ENCODE peak calls at places on chromosome 21, in ten cellular contexts. X is cardiac fibroblast, I is fibroblast of the aortic adventitia, Z is psoas muscle, T is neural progenitor cell, V is fibroblast of mammary gland, P is AG04450, C is brain microvascular endothelial cell, F is HFF-Myc, Y is AG10803. H is an unnamed sample.

GRCh38 chr21:37348664-37349063 is 17.9 kb upstream of the DYRK1A start:
- DNase-seq in X (no peak), I (peak; percentile 7), Z (no peak), T (peak; percentile 35), V (no peak), P (no peak), C (no peak), F (no peak), Y (no peak), H (no peak)

GRCh38 chr21:25331286-25331685 is 276.0 kb downstream of the MRPL39 start:
- DNase-seq in X (peak; percentile 17), I (peak; percentile 62), Z (no peak), T (no peak), V (peak; percentile 39), P (no peak), C (no peak), F (no peak), Y (peak; percentile 58), H (no peak)

GRCh38 chr21:20877976-20878375 is 120.2 kb upstream of the NCAM2 start:
- DNase-seq in X (no peak), I (no peak), Z (no peak), T (no peak), V (no peak), P (no peak), C (no peak), F (no peak), Y (no peak), H (no peak)

GRCh38 chr21:25456672-25457071 is 150.6 kb downstream of the MRPL39 start:
- DNase-seq in X (peak; percentile 2), I (no peak), Z (no peak), T (no peak), V (no peak), P (no peak), C (peak; percentile 67), F (no peak), Y (no peak), H (no peak)

GRCh38 chr21:28943631-28944030 is 49.0 kb downstream of the LTN1 start:
- DNase-seq in X (peak; percentile 79), I (peak; percentile 64), Z (no peak), T (no peak), V (peak; percentile 73), P (no peak), C (peak; percentile 2), F (no peak), Y (peak; percentile 20), H (no peak)

GRCh38 chr21:36188081-36188681 is 31.6 kb downstream of the DOP1B start:
- DNase-seq in X (no peak), I (no peak), Z (no peak), T (no peak), V (no peak), P (no peak), C (no peak), F (no peak), Y (no peak), H (no peak)

GRCh38 chr21:30962013-30962412 is 76.3 kb downstream of the KRTAP19-8 start:
- DNase-seq in X (no peak), I (no peak), Z (no peak), T (peak; percentile 15), V (no peak), P (no peak), C (no peak), F (no peak), Y (no peak), H (no peak)

GRCh38 chr21:26781331-26781730 is 63.9 kb downstream of the ADAMTS1 start:
- DNase-seq in X (no peak), I (no peak), Z (no peak), T (no peak), V (peak; percentile 61), P (no peak), C (no peak), F (no peak), Y (no peak), H (no peak)

GRCh38 chr21:25956993-25957714 is 213.4 kb downstream of the APP start:
- DNase-seq in X (peak; percentile 78), I (peak; percentile 85), Z (no peak), T (no peak), V (peak; percentile 90), P (peak; percentile 30), C (peak; percentile 71), F (no peak), Y (peak; percentile 65), H (peak; percentile 41)

GRCh38 chr21:22791376-22791775 is 1793.2 kb downstream of the NCAM2 start:
- DNase-seq in X (no peak), I (no peak), Z (no peak), T (no peak), V (no peak), P (no peak), C (no peak), F (no peak), Y (no peak), H (no peak)

GRCh38 chr21:21122680-21123079 is 124.5 kb downstream of the NCAM2 start:
- DNase-seq in X (no peak), I (no peak), Z (no peak), T (no peak), V (no peak), P (no peak), C (no peak), F (no peak), Y (no peak), H (no peak)

GRCh38 chr21:36282568-36283230 is 37.3 kb upstream of the MORC3 start:
- DNase-seq in X (no peak), I (no peak), Z (no peak), T (no peak), V (peak; percentile 28), P (no peak), C (peak; percentile 41), F (no peak), Y (peak; percentile 13), H (no peak)

GRCh38 chr21:14737922-14738321 is 191.8 kb upstream of the SAMSN1 start:
- DNase-seq in X (peak; percentile 71), I (peak; percentile 78), Z (no peak), T (peak; percentile 44), V (peak; percentile 71), P (no peak), C (peak; percentile 52), F (peak; percentile 16), Y (peak; percentile 25), H (no peak)

GRCh38 chr21:43349644-43350043 is 77.3 kb downstream of the SIK1 start:
- DNase-seq in X (no peak), I (no peak), Z (no peak), T (no peak), V (no peak), P (no peak), C (no peak), F (no peak), Y (no peak), H (no peak)
- TF ChIP-seq CTCF in X (no peak), I (no peak), Z (no peak), T (no peak), V (no peak), P (no peak), C (no peak), F (no peak), Y (no peak), H (no peak)

GRCh38 chr21:16535100-16535418 is 805.3 kb downstream of the USP25 start:
- DNase-seq in X (peak; percentile 96), I (peak; percentile 96), Z (peak; percentile 86), T (peak; percentile 8), V (peak; percentile 96), P (peak; percentile 52), C (no peak), F (peak; percentile 55), Y (peak; percentile 83), H (no peak)
- H3K4me3 ChIP-seq in X (peak overlapping the region; percentile 6), I (peak overlapping the region; percentile 64), Z (peak overlapping the region; percentile 74), T (no peak overlapping the region), V (peak overlapping the region; percentile 57), P (peak overlapping the region; percentile 49), C (peak overlapping the region; percentile 42), F (peak overlapping the region; percentile 30), Y (peak overlapping the region; percentile 57), H (no peak overlapping the region)

DNA sequence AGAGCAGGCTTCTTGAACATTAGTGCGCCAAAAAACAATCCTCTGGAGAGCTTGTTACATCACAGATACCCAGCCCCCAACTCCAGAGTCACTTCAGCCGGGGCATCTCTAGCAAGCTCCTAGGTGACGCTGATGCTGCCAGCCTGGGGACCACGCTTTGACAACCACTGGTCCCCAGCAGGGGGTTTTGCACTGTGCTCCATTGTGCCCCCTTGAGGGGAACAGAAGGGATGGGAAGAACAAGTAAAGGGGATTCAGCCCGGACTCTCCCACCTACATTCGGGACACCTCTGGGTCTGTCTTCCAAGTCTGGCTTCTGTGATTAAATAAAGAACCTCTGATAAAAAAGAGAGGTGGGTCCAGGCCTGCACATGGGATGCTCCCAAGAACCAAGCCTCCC is 60.4 kb downstream of the ATP5PO start:
- DNase-seq in X (no peak), I (no peak), Z (no peak), T (no peak), V (no peak), P (no peak), C (no peak), F (no peak), Y (no peak), H (no peak)
- TF ChIP-seq CTCF in X (peak; percentile 5), I (no peak), Z (no peak), T (no peak), V (peak; percentile 6), P (peak; percentile 23), C (peak; percentile 40), F (peak; percentile 26), Y (no peak), H (no peak)

GRCh38 chr21:42390696-42391095 is 5.2 kb downstream of the TMPRSS3 start:
- DNase-seq in X (no peak), I (no peak), Z (no peak), T (no peak), V (no peak), P (no peak), C (no peak), F (no peak), Y (no peak), H (no peak)

GRCh38 chr21:42390193-42390592 is 5.7 kb downstream of the TMPRSS3 start:
- DNase-seq in X (no peak), I (no peak), Z (no peak), T (no peak), V (no peak), P (no peak), C (no peak), F (no peak), Y (no peak), H (no peak)

GRCh38 chr21:42387843-42388242 is 8.0 kb downstream of the TMPRSS3 start:
- DNase-seq in X (no peak), I (no peak), Z (no peak), T (no peak), V (no peak), P (no peak), C (no peak), F (no peak), Y (no peak), H (no peak)

GRCh38 chr21:42389449-42389835 is 6.4 kb downstream of the TMPRSS3 start:
- DNase-seq in X (no peak), I (no peak), Z (no peak), T (peak; percentile 42), V (no peak), P (no peak), C (no peak), F (no peak), Y (no peak), H (no peak)

DNA sequence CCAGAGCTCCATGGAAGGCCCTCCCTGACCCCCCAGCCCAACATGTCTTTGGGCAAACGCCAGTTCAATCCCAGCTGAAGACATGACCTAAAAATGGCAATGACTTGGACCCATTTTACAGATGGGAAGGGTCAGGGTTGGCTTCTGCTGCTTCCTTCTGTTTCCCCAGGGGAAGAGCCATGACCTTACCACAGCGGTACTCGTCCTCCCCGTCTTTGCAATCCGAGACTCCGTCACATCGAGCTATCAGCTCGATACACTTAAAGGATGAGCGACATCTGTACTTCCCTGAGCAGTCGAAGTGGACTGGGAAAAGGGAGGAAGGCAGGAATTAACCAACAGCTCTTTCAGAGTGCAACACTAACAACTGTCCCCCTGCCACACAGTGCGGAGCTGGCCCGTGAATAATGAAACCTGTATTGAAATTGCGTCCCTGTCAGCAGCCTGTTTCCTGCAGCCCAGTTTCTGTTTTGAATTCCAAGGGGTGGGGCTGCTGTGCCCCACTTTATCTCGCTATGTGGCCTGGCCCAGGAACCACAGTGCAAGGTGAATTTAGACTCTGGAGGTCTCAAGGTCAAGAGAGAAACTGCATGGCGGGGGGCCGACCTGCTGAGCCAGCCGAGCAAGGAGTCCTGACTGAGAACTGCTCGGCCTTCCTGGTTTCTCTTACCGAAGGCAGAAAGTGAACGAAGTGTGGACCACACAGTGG is 7.0 kb downstream of the TMPRSS3 start:
- DNase-seq in X (no peak), I (no peak), Z (no peak), T (no peak), V (no peak), P (no peak), C (no peak), F (no peak), Y (no peak), H (no peak)
- H3K4me3 ChIP-seq in X (no peak overlapping the region), I (no peak overlapping the region), Z (no peak overlapping the region), T (peak overlapping the region; percentile 19), V (no peak overlapping the region), P (no peak overlapping the region), C (no peak overlapping the region), F (no peak overlapping the region), Y (no peak overlapping the region), H (no peak overlapping the region)

H was measured in AG04449.